ENCODE peak calls at places on chromosomes 4 and X, in eight cellular contexts. L, G, P, N, R, M, W and U are unnamed samples.

GRCh38 chr4:3679851-3680311 is 86.3 kb upstream of the ADRA2C start:
- DNase-seq in W (peak; percentile 60), M (no peak), R (no peak), P (no peak), G (no peak), L (peak; percentile 3), N (no peak), U (no peak)

GRCh38 chrX:29225670-29226069 is 638.4 kb downstream of the IL1RAPL1 start:
- DNase-seq in M (no peak), P (no peak), N (no peak), L (no peak), G (no peak), R (no peak), W (no peak), U (no peak)

GRCh38 chr4:129261584-129261983 is 165.6 kb downstream of the C4orf33 start:
- DNase-seq in N (no peak), P (no peak), G (no peak), M (no peak), W (no peak), L (no peak), R (no peak), U (no peak)

GRCh38 chrX:44101300-44101699 is 128.1 kb upstream of the NDP start:
- DNase-seq in N (peak; percentile 34), W (no peak), R (no peak), P (peak; percentile 1), L (no peak), G (peak; percentile 62), M (no peak), U (no peak)

GRCh38 chrX:150363561-150364346 is 637 bp downstream of the MAMLD1 start:
- DNase-seq in M (peak; percentile 19), L (peak; percentile 58), G (peak; percentile 54), P (peak; percentile 45), N (peak; percentile 45), R (no peak), W (peak; percentile 68), U (no peak)

GRCh38 chr4:4677825-4678522 is 136.1 kb upstream of the STX18 start:
- DNase-seq in W (no peak), M (no peak), N (no peak), L (no peak), R (peak; percentile 41), P (peak; percentile 72), G (no peak), U (peak; percentile 70)

GRCh38 chr4:48133668-48134444 is at the start of gene TXK:
- DNase-seq in G (no peak), L (no peak), M (no peak), W (no peak), N (no peak), R (no peak), P (no peak), U (no peak)

GRCh38 chr4:185242749-185243533 is 33.5 kb downstream of the SNX25 start:
- DNase-seq in P (peak; percentile 54), L (no peak), G (no peak), N (peak; percentile 5), W (no peak), M (no peak), R (no peak), U (no peak)

GRCh38 chrX:44795945-44796450 is 47.8 kb upstream of the DUSP21 start:
- DNase-seq in W (no peak), N (no peak), G (peak; percentile 11), R (no peak), L (no peak), M (no peak), P (peak; percentile 0), U (no peak)

DNA sequence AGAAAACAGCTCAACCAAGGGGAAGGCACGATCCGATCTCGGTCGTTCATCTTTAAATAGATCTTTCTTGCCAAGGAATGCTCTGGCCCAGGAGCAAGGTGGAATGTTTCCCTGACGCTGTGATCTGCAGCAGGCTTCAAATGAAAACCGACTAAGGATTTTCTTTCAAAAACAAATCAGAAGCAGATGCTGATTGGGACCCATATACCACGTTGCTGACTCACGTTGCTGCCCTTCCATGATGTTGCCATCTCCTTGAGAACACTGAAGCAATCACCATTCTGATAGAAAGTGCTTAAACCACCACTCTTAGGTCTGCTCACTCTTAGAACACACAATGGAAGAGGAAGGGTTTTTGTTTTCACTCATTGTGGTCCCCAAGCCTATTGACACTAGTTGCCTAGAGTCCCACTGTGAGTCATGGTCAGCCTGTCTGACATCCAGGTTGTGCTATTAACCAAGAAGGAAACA is 26.1 kb downstream of the LAMTOR3 start:
- DNase-seq in P (peak; percentile 19), M (no peak), G (no peak), N (no peak), R (peak; percentile 72), W (no peak), L (no peak), U (peak; percentile 57)
- H3K4me3 ChIP-seq in P (no peak overlapping the region), M (no peak overlapping the region), G (no peak overlapping the region), N (no peak overlapping the region), R (no peak overlapping the region), W (no peak overlapping the region), L (no peak overlapping the region), U (no peak overlapping the region)

DNA sequence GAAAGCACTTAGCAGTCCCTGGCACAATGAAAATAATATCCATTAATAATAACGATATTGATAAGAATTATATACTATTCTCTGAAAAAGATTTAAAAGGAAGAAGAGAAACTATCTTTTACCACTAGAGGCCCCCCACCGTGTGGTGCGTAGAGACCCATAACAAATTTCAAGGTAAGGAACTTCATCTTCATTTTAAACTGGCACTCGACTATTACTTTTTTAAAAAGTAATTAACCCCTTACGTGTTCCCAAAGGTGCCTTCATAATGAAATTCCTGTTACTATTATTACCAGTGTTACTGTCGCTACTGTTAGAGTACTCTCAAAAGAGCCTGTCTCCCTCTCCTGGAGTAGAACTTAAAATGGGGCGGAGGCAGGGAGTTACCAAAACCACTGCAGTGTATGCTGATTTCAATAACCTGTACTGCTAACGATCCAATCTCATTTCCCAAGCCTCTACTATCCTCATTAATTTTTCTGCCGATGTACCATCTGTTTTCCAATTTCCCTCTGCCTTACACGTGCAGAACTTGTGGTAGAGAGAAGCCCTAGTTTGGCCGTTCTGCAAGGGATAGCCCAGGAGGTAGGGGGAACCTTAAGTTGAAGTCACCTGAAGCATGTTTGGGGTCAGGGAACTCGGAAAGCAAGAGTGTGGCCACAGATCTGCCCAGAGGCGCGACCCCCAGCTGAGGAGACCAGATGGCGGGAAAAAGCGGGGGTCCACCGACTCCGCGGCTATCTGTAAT is 813 bp upstream of the STK26 start:
- DNase-seq in M (no peak), R (no peak), G (peak; percentile 40), W (no peak), L (no peak), P (no peak), N (peak; percentile 26), U (no peak)
- TF ChIP-seq CTCF in M (no peak), R (no peak), G (peak; percentile 27), W (peak; percentile 23), L (no peak), P (peak; percentile 42), N (peak; percentile 37), U (peak; percentile 21)

DNA sequence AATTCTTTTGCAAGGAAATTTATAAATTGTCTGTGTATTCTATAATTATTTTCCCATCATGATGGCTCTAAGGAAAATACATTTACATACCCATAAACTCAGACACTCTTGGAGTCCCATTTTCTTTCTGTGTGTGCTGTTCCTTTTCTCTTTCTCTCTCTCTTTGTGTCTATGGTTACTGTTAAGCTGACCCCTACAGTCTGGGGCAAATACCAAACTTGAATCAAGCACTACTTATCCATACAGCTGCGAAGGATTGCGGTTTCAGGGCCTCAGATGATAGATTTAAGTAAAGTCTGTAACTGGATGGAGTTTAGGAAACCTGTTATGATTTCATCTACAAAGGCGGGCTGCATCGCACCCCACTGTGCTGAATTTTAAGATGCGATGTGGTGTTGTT is 150.2 kb downstream of the SHROOM3 start:
- DNase-seq in M (no peak), P (peak; percentile 36), L (no peak), N (no peak), G (no peak), R (no peak), W (no peak), U (no peak)
- H3K4me3 ChIP-seq in M (peak overlapping the region; percentile 66), P (no peak overlapping the region), L (no peak overlapping the region), N (no peak overlapping the region), G (no peak overlapping the region), R (no peak overlapping the region), W (peak overlapping the region; percentile 41), U (no peak overlapping the region)

DNA sequence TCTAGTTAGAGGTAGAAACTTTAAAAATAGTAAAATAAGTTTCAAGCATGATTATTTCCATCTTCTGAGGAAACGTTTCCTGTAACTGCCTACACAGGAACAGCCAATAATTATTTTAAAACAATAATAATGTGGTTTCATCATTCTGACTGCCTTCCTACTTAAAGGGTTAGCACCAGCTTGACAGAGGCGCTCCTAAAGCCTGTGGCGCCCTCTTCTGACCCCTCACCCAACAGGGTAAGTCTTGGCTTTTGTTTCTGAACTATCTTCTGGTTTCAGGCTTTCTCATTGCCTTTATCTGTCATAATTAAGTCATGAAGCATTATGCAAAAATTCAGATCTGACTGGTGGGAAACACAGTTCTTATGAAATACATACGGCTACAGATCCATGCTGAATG is 96.7 kb downstream of the ITM2A start:
- DNase-seq in L (no peak), P (peak; percentile 8), W (no peak), G (no peak), N (no peak), M (peak; percentile 21), R (no peak), U (no peak)
- TF ChIP-seq CTCF in L (no peak), P (peak; percentile 4), W (peak; percentile 35), G (no peak), N (peak; percentile 15), M (peak; percentile 53), R (no peak), U (no peak)

GRCh38 chr4:65668201-65669007 is 1.9 kb downstream of the EPHA5 start:
- DNase-seq in M (no peak), N (no peak), P (peak; percentile 34), W (peak; percentile 50), G (peak; percentile 9), L (peak; percentile 25), R (no peak), U (no peak)
- H3K4me3 ChIP-seq in M (peak overlapping the region; percentile 61), N (no peak overlapping the region), P (peak overlapping the region; percentile 69), W (peak overlapping the region; percentile 11), G (peak overlapping the region; percentile 7), L (peak overlapping the region; percentile 37), R (peak overlapping the region; percentile 28), U (no peak overlapping the region)

DNA sequence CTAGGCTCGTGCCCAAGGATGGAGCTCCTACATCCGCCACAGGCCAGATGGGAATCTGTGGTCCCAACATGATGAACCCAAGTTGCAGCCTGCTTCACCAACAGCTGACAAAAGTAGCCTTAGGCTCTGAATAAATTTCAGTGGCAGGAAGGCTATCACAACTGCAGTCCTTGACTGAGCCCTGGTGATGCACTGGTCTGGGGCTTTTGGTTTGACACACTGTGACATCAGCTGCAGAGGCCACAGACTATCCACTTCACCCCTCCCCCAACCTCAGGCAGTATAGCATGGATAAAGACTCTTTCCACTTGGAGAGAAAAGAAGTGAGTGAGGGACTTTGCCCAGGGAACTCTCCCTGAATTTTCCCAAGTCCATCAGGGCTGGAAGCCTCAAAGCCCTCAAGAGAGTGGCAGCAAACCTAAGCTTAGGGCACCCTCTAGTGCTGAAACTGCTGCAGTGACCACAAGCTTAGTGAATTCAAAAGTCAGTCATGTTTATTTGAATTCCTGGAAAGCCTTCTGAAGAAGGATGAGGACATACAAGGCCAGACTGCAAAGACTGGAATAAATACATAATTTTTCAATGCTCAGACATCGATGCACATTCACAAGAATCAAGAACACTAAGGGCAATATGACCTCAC is 135.0 kb upstream of the TENT5D start:
- DNase-seq in L (no peak), W (no peak), G (peak; percentile 45), M (no peak), N (peak; percentile 19), R (no peak), P (peak; percentile 28), U (no peak)
- TF ChIP-seq CTCF in L (no peak), W (peak; percentile 17), G (peak; percentile 61), M (peak; percentile 41), N (peak; percentile 74), R (no peak), P (peak; percentile 31), U (no peak)

GRCh38 chrX:103664363-103664762 is 22.1 kb downstream of the MORF4L2 start:
- DNase-seq in W (no peak), P (no peak), R (no peak), N (no peak), G (no peak), M (no peak), L (peak; percentile 41), U (no peak)
- H3K4me3 ChIP-seq in W (no peak overlapping the region), P (no peak overlapping the region), R (no peak overlapping the region), N (no peak overlapping the region), G (no peak overlapping the region), M (no peak overlapping the region), L (no peak overlapping the region), U (no peak overlapping the region)